ENCODE peak calls at places on chromosomes 5 and 9, in six cellular contexts. G is tibial artery, X is T47D, Z is A549, O is HTR-8/SVneo, T is dorsolateral prefrontal cortex. Q is an unnamed sample.

GRCh38 chr9:91180930-91181268 is 180.8 kb downstream of the AUH start:
- DNase-seq in O (no peak), Z (no peak), G (no peak), X (no peak), T (no peak), Q (no peak)

GRCh38 chr5:159422371-159422770 is 92.1 kb upstream of the IL12B start:
- DNase-seq in T (no peak), G (no peak), X (no peak), Z (no peak), O (no peak), Q (no peak)

GRCh38 chr5:17058438-17058837 is 122.3 kb upstream of the MYO10 start:
- DNase-seq in G (no peak), T (no peak), Z (peak; percentile 71), O (no peak), X (no peak), Q (no peak)

GRCh38 chr9:792331-793260 is 48.9 kb upstream of the DMRT1 start:
- DNase-seq in X (peak; percentile 27), G (no peak), O (no peak), T (no peak), Z (no peak), Q (no peak)

GRCh38 chr9:19156026-19156474 is 28.8 kb upstream of the PLIN2 start:
- DNase-seq in O (no peak), Z (no peak), X (no peak), T (no peak), G (no peak), Q (no peak)

GRCh38 chr5:135740475-135740874 is 94.0 kb upstream of the SLC25A48 start:
- DNase-seq in G (no peak), O (no peak), Z (no peak), X (no peak), T (no peak), Q (no peak)

GRCh38 chr5:76527685-76528161 is 95.5 kb downstream of the F2RL2 start:
- DNase-seq in G (no peak), O (no peak), T (no peak), Z (no peak), X (no peak), Q (no peak)

GRCh38 chr5:177440990-177441780 is 5.4 kb upstream of the PRR7 start:
- DNase-seq in T (no peak), Z (no peak), G (no peak), O (no peak), X (no peak), Q (no peak)

GRCh38 chr9:134468358-134468757 is 142.1 kb downstream of the RXRA start:
- DNase-seq in O (no peak), X (no peak), Z (no peak), G (no peak), T (no peak), Q (no peak)

GRCh38 chr5:139271201-139272027 is 22.1 kb upstream of the MATR3 start:
- DNase-seq in T (no peak), X (no peak), O (no peak), G (no peak), Z (peak; percentile 71), Q (no peak)

GRCh38 chr9:16871358-16872151 is 1.1 kb upstream of the BNC2 start:
- DNase-seq in Z (peak; percentile 62), O (no peak), X (no peak), G (peak; percentile 66), T (no peak), Q (no peak)

GRCh38 chr5:87829214-87829551 is 416.5 kb upstream of the CCNH start:
- DNase-seq in O (no peak), G (peak; percentile 73), T (peak; percentile 12), Z (peak; percentile 14), X (peak; percentile 66), Q (no peak)

GRCh38 chr9:100084145-100084478 is 14.7 kb downstream of the ERP44 start:
- DNase-seq in X (no peak), T (no peak), Z (no peak), O (no peak), G (no peak), Q (no peak)

GRCh38 chr9:136093331-136093986 is 1.6 kb downstream of the NACC2 start:
- DNase-seq in O (no peak), G (no peak), T (no peak), X (peak; percentile 30), Z (peak; percentile 51), Q (no peak)

GRCh38 chr9:91817106-91817492 is 132.9 kb downstream of the ROR2 start:
- DNase-seq in Z (no peak), G (no peak), T (no peak), X (no peak), O (no peak), Q (no peak)

GRCh38 chr5:32088214-32088613 is 85.9 kb downstream of the GOLPH3 start:
- DNase-seq in T (no peak), O (no peak), X (no peak), G (no peak), Z (no peak), Q (no peak)

GRCh38 chr9:136551401-136552116 is 5.7 kb upstream of the NOTCH1 start:
- DNase-seq in Z (peak; percentile 58), X (peak; percentile 82), G (peak; percentile 85), O (peak; percentile 80), T (no peak), Q (no peak)

GRCh38 chr9:3455088-3455487 is 70.7 kb downstream of the RFX3 start:
- DNase-seq in T (no peak), G (no peak), X (no peak), O (no peak), Z (no peak), Q (no peak)

Q was measured in cerebellar nuclear complex.